ENCODE peak calls at places on chromosomes 6 and 20, in nine cellular contexts. V is uterus, O is DND-41, M is A549, S is MG63, A is AG04449, J is epithelial cell of esophagus, Y is fibroblast of lung, I is fibroblast of mammary gland. X is an unnamed sample.

GRCh38 chr20:58892126-58892931 is 39.8 kb downstream of the GNAS start:
- DNase-seq in V (peak), O (peak), M (peak), S (peak), A (no peak), J (peak), Y (peak), I (peak), X (no peak)

GRCh38 chr6:87968435-87969278 is 79.0 kb upstream of the SPACA1 start:
- DNase-seq in V (no peak), O (no peak), M (peak), S (peak), A (no peak), J (peak), Y (peak), I (no peak), X (no peak)

GRCh38 chr6:11054722-11055121 is 10.6 kb upstream of the ELOVL2 start:
- DNase-seq in V (no peak), O (no peak), M (no peak), S (no peak), A (no peak), J (no peak), Y (no peak), I (peak), X (no peak)

GRCh38 chr6:158561938-158562337 is 2.0 kb downstream of the TMEM181 start:
- DNase-seq in V (no peak), O (no peak), M (no peak), S (no peak), A (no peak), J (no peak), Y (no peak), I (no peak), X (no peak)

GRCh38 chr6:88238065-88238464 is 71.9 kb upstream of the CNR1 start:
- DNase-seq in V (no peak), O (no peak), M (no peak), S (no peak), A (no peak), J (peak), Y (no peak), I (peak), X (no peak)

GRCh38 chr6:89239338-89239737 is 22.2 kb upstream of the GABRR1 start:
- DNase-seq in V (no peak), O (peak), M (no peak), S (no peak), A (no peak), J (no peak), Y (no peak), I (peak), X (no peak)

GRCh38 chr20:62294516-62294915 is 8.3 kb upstream of the ADRM1 start:
- DNase-seq in V (no peak), O (no peak), M (no peak), S (no peak), A (no peak), J (no peak), Y (no peak), I (no peak), X (no peak)

GRCh38 chr6:129597023-129597713 is 112.8 kb downstream of the ARHGAP18 start:
- DNase-seq in V (no peak), O (no peak), M (no peak), S (no peak), A (no peak), J (no peak), Y (no peak), I (no peak), X (no peak)

GRCh38 chr6:112017169-112017568 is 36.7 kb upstream of the CCN6 start:
- DNase-seq in V (no peak), O (no peak), M (no peak), S (no peak), A (no peak), J (no peak), Y (no peak), I (no peak), X (no peak)

GRCh38 chr6:42831237-42831636 is 48.2 kb upstream of the RPL7L1 start:
- DNase-seq in V (no peak), O (no peak), M (no peak), S (no peak), A (no peak), J (no peak), Y (no peak), I (no peak), X (no peak)

GRCh38 chr6:166173292-166173951 is 5.8 kb upstream of the TBXT start:
- DNase-seq in V (no peak), O (peak), M (no peak), S (peak), A (no peak), J (no peak), Y (no peak), I (peak), X (no peak)
- H3K4me3 ChIP-seq in V (no peak), O (no peak), M (no peak), S (no peak), A (no peak), J (no peak), Y (no peak), I (no peak), X (no peak)

GRCh38 chr6:2632943-2633584 is 117.7 kb downstream of the MYLK4 start:
- DNase-seq in V (no peak), O (no peak), M (no peak), S (no peak), A (no peak), J (no peak), Y (no peak), I (no peak), X (no peak)

GRCh38 chr6:2633763-2634150 is 117.0 kb downstream of the MYLK4 start:
- DNase-seq in V (no peak), O (no peak), M (no peak), S (no peak), A (no peak), J (no peak), Y (no peak), I (no peak), X (no peak)

GRCh38 chr6:2635911-2636310 is 114.8 kb downstream of the MYLK4 start:
- DNase-seq in V (no peak), O (no peak), M (no peak), S (no peak), A (no peak), J (no peak), Y (no peak), I (no peak), X (no peak)

GRCh38 chr6:2632368-2632767 is 118.4 kb downstream of the MYLK4 start:
- DNase-seq in V (no peak), O (no peak), M (no peak), S (peak), A (no peak), J (no peak), Y (no peak), I (peak), X (no peak)

GRCh38 chr6:2634151-2634964 is 116.4 kb downstream of the MYLK4 start:
- DNase-seq in V (peak), O (peak), M (peak), S (peak), A (peak), J (peak), Y (peak), I (peak), X (peak)
- H3K4me3 ChIP-seq in V (peak), O (no peak), M (peak), S (peak), A (peak), J (peak), Y (peak), I (peak), X (peak)

GRCh38 chr6:12060780-12061619 is 48.9 kb downstream of the HIVEP1 start:
- DNase-seq in V (peak), O (no peak), M (peak), S (no peak), A (no peak), J (peak), Y (peak), I (no peak), X (no peak)
- H3K4me3 ChIP-seq in V (no peak), O (no peak), M (peak), S (no peak), A (no peak), J (peak), Y (no peak), I (no peak), X (no peak)

GRCh38 chr6:1135726-1136414 is 176.0 kb upstream of the FOXQ1 start:
- DNase-seq in V (no peak), O (no peak), M (no peak), S (no peak), A (no peak), J (no peak), Y (peak), I (peak), X (no peak)

GRCh38 chr6:1136856-1137255 is 175.0 kb upstream of the FOXQ1 start:
- DNase-seq in V (no peak), O (no peak), M (no peak), S (no peak), A (no peak), J (no peak), Y (no peak), I (no peak), X (no peak)

GRCh38 chr6:1139155-1139890 is 172.6 kb upstream of the FOXQ1 start:
- DNase-seq in V (no peak), O (no peak), M (no peak), S (no peak), A (no peak), J (no peak), Y (no peak), I (no peak), X (no peak)

GRCh38 chr6:1137849-1138248 is 174.0 kb upstream of the FOXQ1 start:
- DNase-seq in V (no peak), O (no peak), M (no peak), S (no peak), A (no peak), J (no peak), Y (no peak), I (no peak), X (no peak)

DNA sequence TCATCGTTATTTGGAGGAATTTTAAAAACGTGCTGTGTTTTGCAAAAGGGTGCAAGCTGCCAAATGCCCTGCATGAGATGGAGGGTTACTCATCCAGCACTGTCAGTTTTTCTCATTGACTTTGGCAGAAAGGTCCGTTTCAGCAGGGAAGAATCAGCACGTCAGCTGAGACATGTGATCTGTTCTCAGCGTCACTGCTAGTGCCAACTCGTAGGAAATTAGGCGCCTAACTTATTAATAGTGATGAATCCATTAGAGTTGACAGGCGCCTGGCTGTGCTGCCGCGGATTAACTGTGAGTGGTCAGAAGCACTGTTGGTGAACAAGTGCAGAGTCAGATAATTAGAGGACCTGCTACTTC is 175.5 kb upstream of the FOXQ1 start:
- DNase-seq in V (no peak), O (no peak), M (no peak), S (peak), A (peak), J (peak), Y (peak), I (peak), X (peak)
- H3K4me3 ChIP-seq in V (no peak), O (no peak), M (no peak), S (no peak), A (no peak), J (peak), Y (no peak), I (no peak), X (no peak)

GRCh38 chr6:156395276-156395675 is 381.9 kb upstream of the ARID1B start:
- DNase-seq in V (no peak), O (no peak), M (no peak), S (no peak), A (no peak), J (peak), Y (no peak), I (no peak), X (no peak)

GRCh38 chr6:156391977-156392376 is 385.2 kb upstream of the ARID1B start:
- DNase-seq in V (no peak), O (no peak), M (no peak), S (no peak), A (no peak), J (no peak), Y (no peak), I (no peak), X (no peak)

GRCh38 chr6:156398371-156398770 is 378.8 kb upstream of the ARID1B start:
- DNase-seq in V (no peak), O (no peak), M (no peak), S (no peak), A (no peak), J (no peak), Y (no peak), I (no peak), X (no peak)

GRCh38 chr6:156396791-156397418 is 380.3 kb upstream of the ARID1B start:
- DNase-seq in V (no peak), O (no peak), M (no peak), S (no peak), A (no peak), J (no peak), Y (no peak), I (no peak), X (no peak)

GRCh38 chr6:156396068-156396771 is 381.0 kb upstream of the ARID1B start:
- DNase-seq in V (no peak), O (no peak), M (no peak), S (no peak), A (no peak), J (no peak), Y (no peak), I (no peak), X (no peak)
- H3K4me3 ChIP-seq in V (no peak), O (no peak), M (no peak), S (no peak), A (no peak), J (no peak), Y (no peak), I (no peak), X (no peak)

GRCh38 chr6:139369568-139370046 is 4.8 kb downstream of the CITED2 start:
- DNase-seq in V (no peak), O (peak), M (peak), S (no peak), A (no peak), J (peak), Y (peak), I (peak), X (no peak)
- H3K4me3 ChIP-seq in V (no peak), O (no peak), M (no peak), S (no peak), A (no peak), J (no peak), Y (no peak), I (no peak), X (no peak)

GRCh38 chr6:8017276-8017701 is 46.9 kb downstream of the BLOC1S5 start:
- DNase-seq in V (no peak), O (no peak), M (no peak), S (no peak), A (no peak), J (no peak), Y (no peak), I (no peak), X (no peak)

GRCh38 chr6:8020083-8020482 is 44.1 kb downstream of the BLOC1S5 start:
- DNase-seq in V (no peak), O (no peak), M (no peak), S (no peak), A (no peak), J (no peak), Y (no peak), I (no peak), X (no peak)

GRCh38 chr6:8013763-8014162 is 50.4 kb downstream of the BLOC1S5 start:
- DNase-seq in V (no peak), O (no peak), M (no peak), S (no peak), A (no peak), J (no peak), Y (no peak), I (no peak), X (no peak)

GRCh38 chr6:8014947-8015346 is 49.2 kb downstream of the BLOC1S5 start:
- DNase-seq in V (no peak), O (no peak), M (no peak), S (no peak), A (no peak), J (peak), Y (no peak), I (no peak), X (no peak)

DNA sequence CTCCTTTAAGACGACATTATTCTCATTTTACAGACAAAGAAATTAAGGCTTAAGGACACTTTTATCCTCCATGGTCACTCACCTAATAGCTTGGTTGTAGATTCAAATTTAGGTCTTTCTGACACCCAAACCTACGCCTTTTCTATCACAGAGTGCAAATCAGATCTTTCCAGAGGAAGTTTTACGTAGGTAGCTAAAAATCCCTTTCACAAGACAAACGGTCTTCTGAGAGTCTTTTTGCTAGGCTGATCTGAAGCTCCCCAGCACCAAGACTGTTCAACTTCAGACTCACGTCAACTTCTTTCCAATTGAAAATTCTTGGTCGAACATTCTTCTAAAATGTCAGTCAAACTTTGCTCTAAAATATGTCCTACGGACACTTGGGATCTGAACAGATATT is 46.5 kb downstream of the BLOC1S5 start:
- DNase-seq in V (no peak), O (no peak), M (no peak), S (no peak), A (no peak), J (no peak), Y (no peak), I (no peak), X (no peak)
- H3K4me3 ChIP-seq in V (no peak), O (no peak), M (no peak), S (no peak), A (no peak), J (no peak), Y (no peak), I (no peak), X (no peak)

GRCh38 chr20:10774357-10774943 is 100.7 kb upstream of the JAG1 start:
- DNase-seq in V (no peak), O (no peak), M (no peak), S (no peak), A (no peak), J (no peak), Y (no peak), I (no peak), X (no peak)
- H3K4me3 ChIP-seq in V (no peak), O (no peak), M (no peak), S (no peak), A (no peak), J (no peak), Y (no peak), I (no peak), X (no peak)